ENCODE peak calls at places on chromosomes 1 and 21, in six cellular contexts. One of them, this sample, is unnamed.

GRCh38 chr1:161094481-161094880 is 3.7 kb upstream of the KLHDC9 start:
- DNase-seq in NCI-H1105: no peak
- DNase-seq in posterior cingulate gyrus: no peak
- DNase-seq in amniotic stem cell: no peak
- DNase-seq in NCI-H2029: no peak
- DNase-seq in bronchial epithelial cell: no peak
- DNase-seq in this sample: no peak

GRCh38 chr1:206555473-206555935 is 48.2 kb downstream of the RASSF5 start:
- DNase-seq in NCI-H1105: no peak
- DNase-seq in posterior cingulate gyrus: peak; percentile 92
- DNase-seq in amniotic stem cell: no peak
- DNase-seq in NCI-H2029: no peak
- DNase-seq in bronchial epithelial cell: no peak
- DNase-seq in this sample: peak; percentile 71

GRCh38 chr21:46057111-46057709 is 40.7 kb upstream of the COL6A2 start:
- DNase-seq in NCI-H1105: no peak
- DNase-seq in posterior cingulate gyrus: no peak
- DNase-seq in amniotic stem cell: no peak
- DNase-seq in NCI-H2029: no peak
- DNase-seq in bronchial epithelial cell: no peak
- DNase-seq in this sample: no peak

GRCh38 chr1:13730751-13731482 is 30.9 kb downstream of the PRDM2 start:
- DNase-seq in NCI-H1105: no peak
- DNase-seq in posterior cingulate gyrus: no peak
- DNase-seq in amniotic stem cell: no peak
- DNase-seq in NCI-H2029: peak; percentile 25
- DNase-seq in bronchial epithelial cell: peak; percentile 36
- DNase-seq in this sample: no peak

GRCh38 chr1:4115191-4115900 is 215.3 kb upstream of the C1orf174 start:
- DNase-seq in NCI-H1105: no peak
- DNase-seq in posterior cingulate gyrus: no peak
- DNase-seq in amniotic stem cell: no peak
- DNase-seq in NCI-H2029: no peak
- DNase-seq in bronchial epithelial cell: no peak
- DNase-seq in this sample: no peak

GRCh38 chr1:76066390-76066789 is 8.2 kb upstream of the ST6GALNAC3 start:
- DNase-seq in NCI-H1105: no peak
- DNase-seq in posterior cingulate gyrus: no peak
- DNase-seq in amniotic stem cell: no peak
- DNase-seq in NCI-H2029: no peak
- DNase-seq in bronchial epithelial cell: peak; percentile 55
- DNase-seq in this sample: no peak

GRCh38 chr1:45097944-45098343 is 85.9 kb downstream of the UROD start:
- DNase-seq in NCI-H1105: no peak
- DNase-seq in posterior cingulate gyrus: no peak
- DNase-seq in amniotic stem cell: no peak
- DNase-seq in NCI-H2029: no peak
- DNase-seq in bronchial epithelial cell: no peak
- DNase-seq in this sample: no peak

GRCh38 chr1:16087733-16088132 is 14.3 kb upstream of the FAM131C start:
- DNase-seq in NCI-H1105: no peak
- DNase-seq in posterior cingulate gyrus: peak; percentile 10
- DNase-seq in amniotic stem cell: no peak
- DNase-seq in NCI-H2029: no peak
- DNase-seq in bronchial epithelial cell: no peak
- DNase-seq in this sample: no peak

GRCh38 chr1:232150770-232151548 is 479.0 kb downstream of the SIPA1L2 start:
- DNase-seq in NCI-H1105: no peak
- DNase-seq in posterior cingulate gyrus: no peak
- DNase-seq in amniotic stem cell: no peak
- DNase-seq in NCI-H2029: no peak
- DNase-seq in bronchial epithelial cell: peak; percentile 35
- DNase-seq in this sample: no peak

GRCh38 chr1:201317551-201317950 is 34.2 kb downstream of the PKP1 start:
- DNase-seq in NCI-H1105: no peak
- DNase-seq in posterior cingulate gyrus: peak; percentile 37
- DNase-seq in amniotic stem cell: no peak
- DNase-seq in NCI-H2029: no peak
- DNase-seq in bronchial epithelial cell: no peak
- DNase-seq in this sample: no peak

GRCh38 chr1:224182057-224182865 is 779 bp upstream of the DEGS1 start:
- DNase-seq in NCI-H1105: no peak
- DNase-seq in posterior cingulate gyrus: no peak
- DNase-seq in amniotic stem cell: no peak
- DNase-seq in NCI-H2029: peak; percentile 30
- DNase-seq in bronchial epithelial cell: peak; percentile 51
- DNase-seq in this sample: no peak

GRCh38 chr1:181087400-181087901 is 1.0 kb upstream of the IER5 start:
- DNase-seq in NCI-H1105: no peak
- DNase-seq in posterior cingulate gyrus: no peak
- DNase-seq in amniotic stem cell: no peak
- DNase-seq in NCI-H2029: no peak
- DNase-seq in bronchial epithelial cell: no peak
- DNase-seq in this sample: no peak

GRCh38 chr1:197801684-197802083 is 26.4 kb upstream of the DENND1B start:
- DNase-seq in NCI-H1105: no peak
- DNase-seq in posterior cingulate gyrus: no peak
- DNase-seq in amniotic stem cell: no peak
- DNase-seq in NCI-H2029: no peak
- DNase-seq in bronchial epithelial cell: no peak
- DNase-seq in this sample: no peak

GRCh38 chr1:76901158-76901767 is 34.0 kb downstream of the ST6GALNAC5 start:
- DNase-seq in NCI-H1105: peak; percentile 26
- DNase-seq in posterior cingulate gyrus: no peak
- DNase-seq in amniotic stem cell: no peak
- DNase-seq in NCI-H2029: peak; percentile 7
- DNase-seq in bronchial epithelial cell: peak; percentile 66
- DNase-seq in this sample: no peak

GRCh38 chr1:150362721-150363425 is 1.1 kb upstream of the RPRD2 start:
- DNase-seq in NCI-H1105: peak; percentile 39
- DNase-seq in posterior cingulate gyrus: no peak
- DNase-seq in amniotic stem cell: no peak
- DNase-seq in NCI-H2029: peak; percentile 74
- DNase-seq in bronchial epithelial cell: no peak
- DNase-seq in this sample: no peak

GRCh38 chr1:157819215-157819614 is 705 bp downstream of the FCRL1 start:
- DNase-seq in NCI-H1105: no peak
- DNase-seq in posterior cingulate gyrus: no peak
- DNase-seq in amniotic stem cell: no peak
- DNase-seq in NCI-H2029: no peak
- DNase-seq in bronchial epithelial cell: no peak
- DNase-seq in this sample: no peak

GRCh38 chr1:43803105-43803504 is 95.8 kb downstream of the ST3GAL3 start:
- DNase-seq in NCI-H1105: no peak
- DNase-seq in posterior cingulate gyrus: no peak
- DNase-seq in amniotic stem cell: no peak
- DNase-seq in NCI-H2029: no peak
- DNase-seq in bronchial epithelial cell: no peak
- DNase-seq in this sample: no peak

GRCh38 chr1:216749219-216749618 is 26.0 kb upstream of the ESRRG start:
- DNase-seq in NCI-H1105: no peak
- DNase-seq in posterior cingulate gyrus: no peak
- DNase-seq in amniotic stem cell: no peak
- DNase-seq in NCI-H2029: no peak
- DNase-seq in bronchial epithelial cell: no peak
- DNase-seq in this sample: no peak

GRCh38 chr1:167462341-167462740 is 56.0 kb downstream of the CD247 start:
- DNase-seq in NCI-H1105: no peak
- DNase-seq in posterior cingulate gyrus: no peak
- DNase-seq in amniotic stem cell: no peak
- DNase-seq in NCI-H2029: no peak
- DNase-seq in bronchial epithelial cell: no peak
- DNase-seq in this sample: no peak

GRCh38 chr1:115159958-115160357 is 70.7 kb upstream of the TSPAN2 start:
- DNase-seq in NCI-H1105: no peak
- DNase-seq in posterior cingulate gyrus: no peak
- DNase-seq in amniotic stem cell: no peak
- DNase-seq in NCI-H2029: no peak
- DNase-seq in bronchial epithelial cell: no peak
- DNase-seq in this sample: no peak